ENCODE peak calls at places on chromosome 14, in four cellular contexts. One of them, this sample, is unnamed.
A peak's percentile ranks its signal among the peaks of the same experiment; 100 is the strongest.

GRCh38 chr14:20690848-20691640 is 2.5 kb downstream of the ANG start:
- DNase-seq in fibroblast of lung: peak; percentile 76
- DNase-seq in HFFc6: peak; percentile 68
- DNase-seq in PC-3: peak; percentile 86
- DNase-seq in this sample: peak; percentile 52

GRCh38 chr14:51845811-51846210 is 14.6 kb upstream of the GNG2 start:
- DNase-seq in HFFc6: no peak
- DNase-seq in PC-3: no peak
- DNase-seq in fibroblast of lung: no peak
- DNase-seq in this sample: no peak

GRCh38 chr14:44963775-44964380 is 1.9 kb downstream of the TOGARAM1 start:
- DNase-seq in fibroblast of lung: peak; percentile 21
- DNase-seq in HFFc6: peak; percentile 2
- DNase-seq in PC-3: peak; percentile 33
- DNase-seq in this sample: no peak

GRCh38 chr14:88225721-88226120 is 97.3 kb downstream of the KCNK10 start:
- DNase-seq in PC-3: no peak
- DNase-seq in fibroblast of lung: no peak
- DNase-seq in HFFc6: no peak
- DNase-seq in this sample: no peak

GRCh38 chr14:98826618-98827017 is 445.4 kb downstream of the BCL11B start:
- DNase-seq in HFFc6: no peak
- DNase-seq in PC-3: no peak
- DNase-seq in fibroblast of lung: no peak
- DNase-seq in this sample: no peak

GRCh38 chr14:94738786-94739185 is 31.1 kb downstream of the GSC start:
- DNase-seq in fibroblast of lung: no peak
- DNase-seq in PC-3: no peak
- DNase-seq in HFFc6: no peak
- DNase-seq in this sample: no peak

GRCh38 chr14:101185946-101186345 is 282.4 kb upstream of the RTL1 start:
- DNase-seq in HFFc6: no peak
- DNase-seq in fibroblast of lung: no peak
- DNase-seq in PC-3: no peak
- DNase-seq in this sample: no peak

GRCh38 chr14:68885226-68886108 is 92.6 kb upstream of the ZFP36L1 start:
- DNase-seq in HFFc6: no peak
- DNase-seq in fibroblast of lung: no peak
- DNase-seq in PC-3: no peak
- DNase-seq in this sample: no peak

GRCh38 chr14:52918486-52918885 is 32.4 kb downstream of the FERMT2 start:
- DNase-seq in PC-3: peak; percentile 91
- DNase-seq in fibroblast of lung: peak; percentile 49
- DNase-seq in HFFc6: peak; percentile 48
- DNase-seq in this sample: no peak

GRCh38 chr14:100681111-100681510 is 45.6 kb upstream of the DLK1 start:
- DNase-seq in PC-3: no peak
- DNase-seq in HFFc6: no peak
- DNase-seq in fibroblast of lung: no peak
- DNase-seq in this sample: no peak

GRCh38 chr14:50773632-50774541 is 57.1 kb downstream of the NIN start:
- DNase-seq in fibroblast of lung: peak; percentile 64
- DNase-seq in PC-3: peak; percentile 91
- DNase-seq in HFFc6: no peak
- DNase-seq in this sample: peak; percentile 25

GRCh38 chr14:105935384-105935783 is 409.0 kb downstream of the TMEM121 start:
- DNase-seq in PC-3: no peak
- DNase-seq in fibroblast of lung: no peak
- DNase-seq in HFFc6: no peak
- DNase-seq in this sample: no peak

GRCh38 chr14:54446201-54446693 is 5.1 kb upstream of the CNIH1 start:
- DNase-seq in PC-3: peak; percentile 71
- DNase-seq in fibroblast of lung: peak; percentile 17
- DNase-seq in HFFc6: no peak
- DNase-seq in this sample: no peak

GRCh38 chr14:101460986-101461750 is 100.1 kb upstream of the DIO3 start:
- DNase-seq in fibroblast of lung: no peak
- DNase-seq in HFFc6: no peak
- DNase-seq in PC-3: no peak
- DNase-seq in this sample: no peak

GRCh38 chr14:93927746-93928145 is 602 bp downstream of the FAM181A start:
- DNase-seq in PC-3: no peak
- DNase-seq in HFFc6: no peak
- DNase-seq in fibroblast of lung: no peak
- DNase-seq in this sample: no peak

GRCh38 chr14:59771577-59771976 is 99.0 kb downstream of the RTN1 start:
- DNase-seq in HFFc6: no peak
- DNase-seq in PC-3: peak; percentile 55
- DNase-seq in fibroblast of lung: peak; percentile 47
- DNase-seq in this sample: no peak

GRCh38 chr14:89117017-89117416 is 292.6 kb downstream of the TTC8 start:
- DNase-seq in HFFc6: no peak
- DNase-seq in PC-3: no peak
- DNase-seq in fibroblast of lung: no peak
- DNase-seq in this sample: no peak

GRCh38 chr14:24171422-24172260 is at the start of gene REC8:
- DNase-seq in PC-3: no peak
- DNase-seq in fibroblast of lung: peak; percentile 85
- DNase-seq in HFFc6: no peak
- DNase-seq in this sample: peak; percentile 100

GRCh38 chr14:73741876-73742519 is 27.8 kb upstream of the PNMA1 start:
- DNase-seq in fibroblast of lung: no peak
- DNase-seq in HFFc6: no peak
- DNase-seq in PC-3: no peak
- DNase-seq in this sample: no peak

GRCh38 chr14:73236157-73236556 is 1.1 kb upstream of the PAPLN start:
- DNase-seq in HFFc6: no peak
- DNase-seq in fibroblast of lung: no peak
- DNase-seq in PC-3: no peak
- DNase-seq in this sample: no peak

GRCh38 chr14:104239185-104239775 is 100.9 kb downstream of the KIF26A start:
- DNase-seq in fibroblast of lung: no peak
- DNase-seq in PC-3: no peak
- DNase-seq in HFFc6: no peak
- DNase-seq in this sample: no peak

GRCh38 chr14:104749111-104749649 is 3.8 kb upstream of the SIVA1 start:
- DNase-seq in HFFc6: peak; percentile 59
- DNase-seq in PC-3: peak; percentile 70
- DNase-seq in fibroblast of lung: peak; percentile 36
- DNase-seq in this sample: no peak

GRCh38 chr14:93954900-93955891 is 21.2 kb downstream of the ASB2 start:
- DNase-seq in fibroblast of lung: no peak
- DNase-seq in HFFc6: no peak
- DNase-seq in PC-3: no peak
- DNase-seq in this sample: no peak

GRCh38 chr14:52835122-52835903 is 43.9 kb upstream of the GNPNAT1 start:
- DNase-seq in HFFc6: peak; percentile 72
- DNase-seq in fibroblast of lung: peak; percentile 51
- DNase-seq in PC-3: peak; percentile 67
- DNase-seq in this sample: no peak

GRCh38 chr14:75689012-75689411 is 28.0 kb downstream of the TTLL5 start:
- DNase-seq in HFFc6: peak; percentile 8
- DNase-seq in PC-3: no peak
- DNase-seq in fibroblast of lung: peak; percentile 64
- DNase-seq in this sample: no peak

GRCh38 chr14:55340482-55340881 is 69.3 kb downstream of the FBXO34 start:
- DNase-seq in PC-3: no peak
- DNase-seq in HFFc6: no peak
- DNase-seq in fibroblast of lung: no peak
- DNase-seq in this sample: no peak

GRCh38 chr14:99476864-99477263 is 3.8 kb downstream of the SETD3 start:
- DNase-seq in HFFc6: peak; percentile 11
- DNase-seq in fibroblast of lung: no peak
- DNase-seq in PC-3: peak; percentile 31
- DNase-seq in this sample: no peak

GRCh38 chr14:99671230-99672224 is 12.6 kb upstream of the CYP46A1 start:
- DNase-seq in PC-3: no peak
- DNase-seq in HFFc6: no peak
- DNase-seq in fibroblast of lung: no peak
- DNase-seq in this sample: no peak

GRCh38 chr14:20219033-20219432 is 4.5 kb upstream of the OR11H6 start:
- DNase-seq in PC-3: peak; percentile 12
- DNase-seq in fibroblast of lung: no peak
- DNase-seq in HFFc6: no peak
- DNase-seq in this sample: no peak

GRCh38 chr14:35878272-35879140 is 52.4 kb downstream of the BRMS1L start:
- DNase-seq in HFFc6: peak; percentile 77
- DNase-seq in fibroblast of lung: peak; percentile 95
- DNase-seq in PC-3: peak; percentile 94
- DNase-seq in this sample: no peak

GRCh38 chr14:68147331-68147730 is 327.8 kb downstream of the RAD51B start:
- DNase-seq in PC-3: peak; percentile 21
- DNase-seq in fibroblast of lung: peak; percentile 57
- DNase-seq in HFFc6: no peak
- DNase-seq in this sample: no peak

GRCh38 chr14:93214598-93214997 is 7.5 kb downstream of the UBR7 start:
- DNase-seq in HFFc6: no peak
- DNase-seq in fibroblast of lung: no peak
- DNase-seq in PC-3: no peak
- DNase-seq in this sample: no peak

GRCh38 chr14:18660585-18660922 is 59.6 kb downstream of the OR11H12 start:
- DNase-seq in fibroblast of lung: no peak
- DNase-seq in PC-3: no peak
- DNase-seq in HFFc6: no peak
- DNase-seq in this sample: no peak

GRCh38 chr14:54211562-54212308 is 185.1 kb upstream of the CDKN3 start:
- DNase-seq in PC-3: peak; percentile 99
- DNase-seq in fibroblast of lung: peak; percentile 75
- DNase-seq in HFFc6: peak; percentile 85
- DNase-seq in this sample: no peak

GRCh38 chr14:99562848-99563748 is 40.9 kb downstream of the CCDC85C start:
- DNase-seq in HFFc6: no peak
- DNase-seq in PC-3: peak; percentile 87
- DNase-seq in fibroblast of lung: peak; percentile 72
- DNase-seq in this sample: no peak

GRCh38 chr14:105347587-105347968 is 33.0 kb downstream of the PACS2 start:
- DNase-seq in HFFc6: no peak
- DNase-seq in PC-3: no peak
- DNase-seq in fibroblast of lung: no peak
- DNase-seq in this sample: no peak

GRCh38 chr14:69244946-69245345 is 15.0 kb upstream of the GALNT16 start:
- DNase-seq in fibroblast of lung: no peak
- DNase-seq in HFFc6: no peak
- DNase-seq in PC-3: no peak
- DNase-seq in this sample: no peak

GRCh38 chr14:85248881-85249635 is 280.9 kb upstream of the FLRT2 start:
- DNase-seq in HFFc6: no peak
- DNase-seq in fibroblast of lung: peak; percentile 38
- DNase-seq in PC-3: peak; percentile 43
- DNase-seq in this sample: no peak

GRCh38 chr14:34460841-34461240 is 1.2 kb downstream of the SPTSSA start:
- DNase-seq in PC-3: peak; percentile 40
- DNase-seq in fibroblast of lung: peak; percentile 45
- DNase-seq in HFFc6: peak; percentile 18
- DNase-seq in this sample: no peak

GRCh38 chr14:26687438-26687837 is 89.6 kb upstream of the NOVA1 start:
- DNase-seq in HFFc6: no peak
- DNase-seq in PC-3: no peak
- DNase-seq in fibroblast of lung: no peak
- DNase-seq in this sample: no peak

DNA sequence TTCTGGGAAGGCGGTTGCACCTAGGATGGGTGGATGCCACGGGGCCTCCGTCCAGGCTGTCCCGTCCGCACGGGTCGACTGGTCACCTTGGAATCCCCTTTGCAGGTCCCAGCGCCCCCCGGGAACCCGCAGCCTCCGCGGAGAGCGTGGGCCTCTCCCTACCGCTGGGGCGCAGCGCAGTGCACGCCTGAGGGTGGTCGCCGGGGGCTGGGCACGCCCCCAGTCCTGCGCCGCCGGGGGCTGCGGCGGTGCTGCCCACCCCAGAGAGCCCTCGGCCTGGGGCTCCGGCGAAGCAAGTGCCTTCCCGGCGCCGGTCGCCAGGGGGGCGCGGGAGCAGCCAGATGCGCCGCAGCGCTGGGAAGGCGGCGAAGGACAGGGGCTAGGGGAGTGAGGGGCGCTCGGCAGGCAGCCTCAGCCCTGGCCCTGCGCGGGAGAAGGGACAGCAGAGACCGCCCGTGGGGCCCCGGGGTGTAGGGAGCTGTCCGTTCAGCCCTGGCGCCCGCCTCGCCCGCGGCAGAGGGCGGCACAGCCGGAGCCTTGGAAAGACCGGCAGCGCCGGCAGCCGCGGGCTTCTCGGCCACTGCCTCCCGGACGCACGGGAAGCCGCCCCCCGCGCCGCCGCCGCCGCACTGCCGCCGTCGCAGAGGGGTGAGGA is 527 bp downstream of the ZDHHC22 start:
- DNase-seq in fibroblast of lung: no peak
- DNase-seq in PC-3: peak; percentile 49
- DNase-seq in HFFc6: no peak
- DNase-seq in this sample: no peak
- TF ChIP-seq CTCF in fibroblast of lung: peak; percentile 16
- TF ChIP-seq CTCF in PC-3: peak; percentile 59
- TF ChIP-seq CTCF in HFFc6: peak; percentile 68
- TF ChIP-seq CTCF in this sample: peak; percentile 33

GRCh38 chr14:82872494-82872893 is 1338.8 kb upstream of the SEL1L start:
- DNase-seq in PC-3: no peak
- DNase-seq in HFFc6: no peak
- DNase-seq in fibroblast of lung: no peak
- DNase-seq in this sample: no peak
- TF ChIP-seq CTCF in PC-3: no peak
- TF ChIP-seq CTCF in HFFc6: no peak
- TF ChIP-seq CTCF in fibroblast of lung: no peak
- TF ChIP-seq CTCF in this sample: no peak

DNA sequence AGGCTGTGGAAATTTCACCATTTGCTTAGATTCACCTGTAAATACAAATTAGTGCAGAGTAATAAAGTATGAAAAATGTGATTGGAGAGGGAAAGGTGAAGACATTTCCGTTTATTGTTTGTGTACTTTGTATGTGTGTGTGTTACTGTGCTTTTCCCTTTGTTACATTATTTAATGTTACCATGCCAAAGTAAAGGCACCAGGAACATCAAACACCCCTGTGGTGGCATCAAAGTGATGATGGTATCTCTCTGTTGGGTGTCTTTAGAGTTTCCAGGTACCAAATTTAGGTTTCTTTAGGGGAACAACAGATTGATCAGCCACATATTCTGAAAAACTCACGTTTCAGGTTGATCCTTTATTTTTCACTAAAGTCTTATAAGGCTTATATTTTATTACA is 189.0 kb upstream of the FBXO33 start:
- DNase-seq in PC-3: no peak
- DNase-seq in HFFc6: no peak
- DNase-seq in fibroblast of lung: no peak
- DNase-seq in this sample: no peak
- TF ChIP-seq CTCF in PC-3: no peak
- TF ChIP-seq CTCF in HFFc6: no peak
- TF ChIP-seq CTCF in fibroblast of lung: no peak
- TF ChIP-seq CTCF in this sample: no peak

DNA sequence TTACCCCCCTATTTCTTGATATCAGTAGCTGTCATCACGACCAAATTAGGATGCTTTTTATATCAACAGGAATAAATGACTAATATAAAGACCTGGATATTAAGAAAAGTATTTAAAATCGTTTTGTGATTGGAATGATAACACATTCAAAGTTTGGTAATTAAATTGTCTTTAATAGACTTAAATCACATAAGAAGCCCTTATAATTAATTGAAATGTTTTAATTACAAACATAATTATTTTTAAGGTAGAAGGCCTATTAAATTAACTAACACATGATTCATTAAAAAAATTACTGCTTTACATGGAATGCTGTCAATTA is 412.4 kb downstream of the FUT8 start:
- DNase-seq in fibroblast of lung: no peak
- DNase-seq in PC-3: no peak
- DNase-seq in HFFc6: no peak
- DNase-seq in this sample: no peak
- TF ChIP-seq CTCF in fibroblast of lung: no peak
- TF ChIP-seq CTCF in PC-3: no peak
- TF ChIP-seq CTCF in HFFc6: peak; percentile 58
- TF ChIP-seq CTCF in this sample: no peak